ENCODE peak calls at places on chromosomes 5 and 9, in seven cellular contexts. One of them, this sample, is unnamed.

GRCh38 chr9:89617978-89618377 is 13.2 kb downstream of the GADD45G start:
- DNase-seq in AG04450: no peak
- DNase-seq in T-helper 1 cell: no peak
- DNase-seq in ecto neural progenitor cell: no peak
- DNase-seq in NCI-H1417: no peak
- DNase-seq in A549: no peak
- DNase-seq in stimulated activated CD4-positive, alpha-beta T cell treated with anti-CD3 and anti-CD28 coated beads, Interleukin-4, amount 100 ng/mL, for 1 hour: no peak
- DNase-seq in this sample: no peak

GRCh38 chr5:140312067-140312790 is 9.3 kb upstream of the PFDN1 start:
- DNase-seq in AG04450: peak
- DNase-seq in T-helper 1 cell: no peak
- DNase-seq in ecto neural progenitor cell: no peak
- DNase-seq in NCI-H1417: no peak
- DNase-seq in A549: peak
- DNase-seq in stimulated activated CD4-positive, alpha-beta T cell treated with anti-CD3 and anti-CD28 coated beads, Interleukin-4, amount 100 ng/mL, for 1 hour: no peak
- DNase-seq in this sample: peak

GRCh38 chr5:169100735-169101075 is 200.2 kb downstream of the SLIT3 start:
- DNase-seq in AG04450: no peak
- DNase-seq in T-helper 1 cell: no peak
- DNase-seq in ecto neural progenitor cell: no peak
- DNase-seq in NCI-H1417: no peak
- DNase-seq in A549: peak
- DNase-seq in stimulated activated CD4-positive, alpha-beta T cell treated with anti-CD3 and anti-CD28 coated beads, Interleukin-4, amount 100 ng/mL, for 1 hour: no peak
- DNase-seq in this sample: no peak

GRCh38 chr9:127905788-127906191 is 6.4 kb upstream of the ST6GALNAC6 start:
- DNase-seq in AG04450: no peak
- DNase-seq in T-helper 1 cell: peak
- DNase-seq in ecto neural progenitor cell: no peak
- DNase-seq in NCI-H1417: no peak
- DNase-seq in A549: no peak
- DNase-seq in stimulated activated CD4-positive, alpha-beta T cell treated with anti-CD3 and anti-CD28 coated beads, Interleukin-4, amount 100 ng/mL, for 1 hour: peak
- DNase-seq in this sample: no peak

GRCh38 chr9:5450360-5451051 is at the start of gene CD274:
- DNase-seq in AG04450: peak
- DNase-seq in T-helper 1 cell: peak
- DNase-seq in ecto neural progenitor cell: peak
- DNase-seq in NCI-H1417: peak
- DNase-seq in A549: peak
- DNase-seq in stimulated activated CD4-positive, alpha-beta T cell treated with anti-CD3 and anti-CD28 coated beads, Interleukin-4, amount 100 ng/mL, for 1 hour: peak
- DNase-seq in this sample: peak

GRCh38 chr5:80967500-80968181 is 7.5 kb downstream of the RASGRF2 start:
- DNase-seq in AG04450: peak
- DNase-seq in T-helper 1 cell: no peak
- DNase-seq in ecto neural progenitor cell: no peak
- DNase-seq in NCI-H1417: no peak
- DNase-seq in A549: peak
- DNase-seq in stimulated activated CD4-positive, alpha-beta T cell treated with anti-CD3 and anti-CD28 coated beads, Interleukin-4, amount 100 ng/mL, for 1 hour: no peak
- DNase-seq in this sample: peak

GRCh38 chr5:60960591-60960990 is 15.6 kb downstream of the NDUFAF2 start:
- DNase-seq in AG04450: no peak
- DNase-seq in T-helper 1 cell: no peak
- DNase-seq in ecto neural progenitor cell: no peak
- DNase-seq in NCI-H1417: peak
- DNase-seq in A549: peak
- DNase-seq in stimulated activated CD4-positive, alpha-beta T cell treated with anti-CD3 and anti-CD28 coated beads, Interleukin-4, amount 100 ng/mL, for 1 hour: no peak
- DNase-seq in this sample: peak

GRCh38 chr5:97854871-97855762 is 672.1 kb upstream of the RIOK2 start:
- DNase-seq in AG04450: peak
- DNase-seq in T-helper 1 cell: no peak
- DNase-seq in ecto neural progenitor cell: no peak
- DNase-seq in NCI-H1417: no peak
- DNase-seq in A549: no peak
- DNase-seq in stimulated activated CD4-positive, alpha-beta T cell treated with anti-CD3 and anti-CD28 coated beads, Interleukin-4, amount 100 ng/mL, for 1 hour: no peak
- DNase-seq in this sample: no peak

GRCh38 chr9:127124792-127125191 is 2.4 kb upstream of the ANGPTL2 start:
- DNase-seq in AG04450: no peak
- DNase-seq in T-helper 1 cell: no peak
- DNase-seq in ecto neural progenitor cell: no peak
- DNase-seq in NCI-H1417: no peak
- DNase-seq in A549: no peak
- DNase-seq in stimulated activated CD4-positive, alpha-beta T cell treated with anti-CD3 and anti-CD28 coated beads, Interleukin-4, amount 100 ng/mL, for 1 hour: no peak
- DNase-seq in this sample: no peak

GRCh38 chr5:16178745-16179372 is 732 bp downstream of the MARCHF11 start:
- DNase-seq in AG04450: no peak
- DNase-seq in T-helper 1 cell: peak
- DNase-seq in ecto neural progenitor cell: peak
- DNase-seq in NCI-H1417: peak
- DNase-seq in A549: no peak
- DNase-seq in stimulated activated CD4-positive, alpha-beta T cell treated with anti-CD3 and anti-CD28 coated beads, Interleukin-4, amount 100 ng/mL, for 1 hour: peak
- DNase-seq in this sample: peak

GRCh38 chr5:67902497-67902830 is 313.1 kb upstream of the PIK3R1 start:
- DNase-seq in AG04450: no peak
- DNase-seq in T-helper 1 cell: no peak
- DNase-seq in ecto neural progenitor cell: no peak
- DNase-seq in NCI-H1417: no peak
- DNase-seq in A549: no peak
- DNase-seq in stimulated activated CD4-positive, alpha-beta T cell treated with anti-CD3 and anti-CD28 coated beads, Interleukin-4, amount 100 ng/mL, for 1 hour: no peak
- DNase-seq in this sample: no peak

GRCh38 chr5:90365328-90365727 is 44.2 kb downstream of the CETN3 start:
- DNase-seq in AG04450: no peak
- DNase-seq in T-helper 1 cell: no peak
- DNase-seq in ecto neural progenitor cell: no peak
- DNase-seq in NCI-H1417: no peak
- DNase-seq in A549: no peak
- DNase-seq in stimulated activated CD4-positive, alpha-beta T cell treated with anti-CD3 and anti-CD28 coated beads, Interleukin-4, amount 100 ng/mL, for 1 hour: no peak
- DNase-seq in this sample: no peak

GRCh38 chr5:72226950-72227349 is 93.1 kb downstream of the MRPS27 start:
- DNase-seq in AG04450: no peak
- DNase-seq in T-helper 1 cell: no peak
- DNase-seq in ecto neural progenitor cell: no peak
- DNase-seq in NCI-H1417: no peak
- DNase-seq in A549: no peak
- DNase-seq in stimulated activated CD4-positive, alpha-beta T cell treated with anti-CD3 and anti-CD28 coated beads, Interleukin-4, amount 100 ng/mL, for 1 hour: no peak
- DNase-seq in this sample: no peak

GRCh38 chr5:160693831-160694473 is 158.1 kb downstream of the ATP10B start:
- DNase-seq in AG04450: no peak
- DNase-seq in T-helper 1 cell: no peak
- DNase-seq in ecto neural progenitor cell: no peak
- DNase-seq in NCI-H1417: no peak
- DNase-seq in A549: no peak
- DNase-seq in stimulated activated CD4-positive, alpha-beta T cell treated with anti-CD3 and anti-CD28 coated beads, Interleukin-4, amount 100 ng/mL, for 1 hour: no peak
- DNase-seq in this sample: no peak

GRCh38 chr5:76716456-76717157 is 681 bp downstream of the F2R start:
- DNase-seq in AG04450: no peak
- DNase-seq in T-helper 1 cell: peak
- DNase-seq in ecto neural progenitor cell: peak
- DNase-seq in NCI-H1417: no peak
- DNase-seq in A549: peak
- DNase-seq in stimulated activated CD4-positive, alpha-beta T cell treated with anti-CD3 and anti-CD28 coated beads, Interleukin-4, amount 100 ng/mL, for 1 hour: peak
- DNase-seq in this sample: no peak

GRCh38 chr5:15131909-15132308 is 260.3 kb upstream of the ANKH start:
- DNase-seq in AG04450: no peak
- DNase-seq in T-helper 1 cell: no peak
- DNase-seq in ecto neural progenitor cell: no peak
- DNase-seq in NCI-H1417: no peak
- DNase-seq in A549: no peak
- DNase-seq in stimulated activated CD4-positive, alpha-beta T cell treated with anti-CD3 and anti-CD28 coated beads, Interleukin-4, amount 100 ng/mL, for 1 hour: no peak
- DNase-seq in this sample: no peak

GRCh38 chr5:103452666-103453065 is 109.9 kb downstream of the NUDT12 start:
- DNase-seq in AG04450: no peak
- DNase-seq in T-helper 1 cell: no peak
- DNase-seq in ecto neural progenitor cell: no peak
- DNase-seq in NCI-H1417: no peak
- DNase-seq in A549: no peak
- DNase-seq in stimulated activated CD4-positive, alpha-beta T cell treated with anti-CD3 and anti-CD28 coated beads, Interleukin-4, amount 100 ng/mL, for 1 hour: no peak
- DNase-seq in this sample: no peak

GRCh38 chr5:59829389-59829788 is 64.1 kb downstream of the PDE4D start:
- DNase-seq in AG04450: peak
- DNase-seq in T-helper 1 cell: no peak
- DNase-seq in ecto neural progenitor cell: no peak
- DNase-seq in NCI-H1417: no peak
- DNase-seq in A549: no peak
- DNase-seq in stimulated activated CD4-positive, alpha-beta T cell treated with anti-CD3 and anti-CD28 coated beads, Interleukin-4, amount 100 ng/mL, for 1 hour: no peak
- DNase-seq in this sample: no peak

GRCh38 chr5:74766348-74766886 is 500 bp downstream of the GFM2 start:
- DNase-seq in AG04450: no peak
- DNase-seq in T-helper 1 cell: peak
- DNase-seq in ecto neural progenitor cell: no peak
- DNase-seq in NCI-H1417: no peak
- DNase-seq in A549: peak
- DNase-seq in stimulated activated CD4-positive, alpha-beta T cell treated with anti-CD3 and anti-CD28 coated beads, Interleukin-4, amount 100 ng/mL, for 1 hour: no peak
- DNase-seq in this sample: no peak

GRCh38 chr9:4344946-4345345 is 45.1 kb upstream of the GLIS3 start:
- DNase-seq in AG04450: no peak
- DNase-seq in T-helper 1 cell: peak
- DNase-seq in ecto neural progenitor cell: no peak
- DNase-seq in NCI-H1417: no peak
- DNase-seq in A549: no peak
- DNase-seq in stimulated activated CD4-positive, alpha-beta T cell treated with anti-CD3 and anti-CD28 coated beads, Interleukin-4, amount 100 ng/mL, for 1 hour: no peak
- DNase-seq in this sample: no peak

GRCh38 chr9:35313911-35314310 is 152.1 kb downstream of the UNC13B start:
- DNase-seq in AG04450: no peak
- DNase-seq in T-helper 1 cell: no peak
- DNase-seq in ecto neural progenitor cell: no peak
- DNase-seq in NCI-H1417: no peak
- DNase-seq in A549: no peak
- DNase-seq in stimulated activated CD4-positive, alpha-beta T cell treated with anti-CD3 and anti-CD28 coated beads, Interleukin-4, amount 100 ng/mL, for 1 hour: no peak
- DNase-seq in this sample: no peak

GRCh38 chr9:19965336-19965735 is 176.5 kb upstream of the SLC24A2 start:
- DNase-seq in AG04450: peak
- DNase-seq in T-helper 1 cell: no peak
- DNase-seq in ecto neural progenitor cell: no peak
- DNase-seq in NCI-H1417: no peak
- DNase-seq in A549: no peak
- DNase-seq in stimulated activated CD4-positive, alpha-beta T cell treated with anti-CD3 and anti-CD28 coated beads, Interleukin-4, amount 100 ng/mL, for 1 hour: no peak
- DNase-seq in this sample: no peak

GRCh38 chr5:115389799-115390382 is 93.4 kb upstream of the CCDC112 start:
- DNase-seq in AG04450: no peak
- DNase-seq in T-helper 1 cell: no peak
- DNase-seq in ecto neural progenitor cell: no peak
- DNase-seq in NCI-H1417: no peak
- DNase-seq in A549: peak
- DNase-seq in stimulated activated CD4-positive, alpha-beta T cell treated with anti-CD3 and anti-CD28 coated beads, Interleukin-4, amount 100 ng/mL, for 1 hour: no peak
- DNase-seq in this sample: no peak

GRCh38 chr5:139752506-139753350 is 42.9 kb upstream of the PSD2 start:
- DNase-seq in AG04450: no peak
- DNase-seq in T-helper 1 cell: no peak
- DNase-seq in ecto neural progenitor cell: no peak
- DNase-seq in NCI-H1417: peak
- DNase-seq in A549: no peak
- DNase-seq in stimulated activated CD4-positive, alpha-beta T cell treated with anti-CD3 and anti-CD28 coated beads, Interleukin-4, amount 100 ng/mL, for 1 hour: no peak
- DNase-seq in this sample: peak

GRCh38 chr9:19185191-19185590 is 45.3 kb upstream of the DENND4C start:
- DNase-seq in AG04450: no peak
- DNase-seq in T-helper 1 cell: no peak
- DNase-seq in ecto neural progenitor cell: no peak
- DNase-seq in NCI-H1417: no peak
- DNase-seq in A549: no peak
- DNase-seq in stimulated activated CD4-positive, alpha-beta T cell treated with anti-CD3 and anti-CD28 coated beads, Interleukin-4, amount 100 ng/mL, for 1 hour: no peak
- DNase-seq in this sample: no peak